ENCODE peak calls at places on chromosomes 2 and 18, in five cellular contexts. F is AG09309, Q is GM12865, I is fibroblast of the aortic adventitia, X is body of pancreas. D is an unnamed sample.

GRCh38 chr2:11669454-11670291 is at the start of gene NTSR2:
- DNase-seq in F (no peak), Q (no peak), I (peak), X (peak), D (no peak)

GRCh38 chr2:181656450-181657261 is at the start of gene CERKL:
- DNase-seq in F (no peak), Q (peak), I (peak), X (peak), D (no peak)

GRCh38 chr2:239313251-239313650 is 87.6 kb downstream of the HDAC4 start:
- DNase-seq in F (no peak), Q (no peak), I (no peak), X (peak), D (no peak)

GRCh38 chr2:172427990-172428840 is 829 bp downstream of the ITGA6 start:
- DNase-seq in F (no peak), Q (peak), I (no peak), X (peak), D (no peak)

GRCh38 chr2:239057533-239057932 is 209.6 kb downstream of the TWIST2 start:
- DNase-seq in F (no peak), Q (no peak), I (peak), X (no peak), D (peak)

GRCh38 chr18:36372902-36373301 is 75.4 kb downstream of the FHOD3 start:
- DNase-seq in F (peak), Q (peak), I (peak), X (no peak), D (no peak)

GRCh38 chr18:30945769-30946168 is 96.8 kb downstream of the DSC3 start:
- DNase-seq in F (no peak), Q (no peak), I (no peak), X (no peak), D (no peak)

GRCh38 chr18:74963820-74964446 is 245.0 kb downstream of the PTGR3 start:
- DNase-seq in F (no peak), Q (peak), I (peak), X (peak), D (peak)

GRCh38 chr2:216555274-216555673 is 56.6 kb downstream of the RPL37A start:
- DNase-seq in F (no peak), Q (no peak), I (peak), X (peak), D (no peak)

GRCh38 chr2:202135111-202135874 is 62.2 kb downstream of the KIAA2012 start:
- DNase-seq in F (peak), Q (no peak), I (peak), X (peak), D (no peak)
- TF ChIP-seq CTCF in F (no peak), Q (no peak), I (peak), X (no peak), D (no peak)

DNA sequence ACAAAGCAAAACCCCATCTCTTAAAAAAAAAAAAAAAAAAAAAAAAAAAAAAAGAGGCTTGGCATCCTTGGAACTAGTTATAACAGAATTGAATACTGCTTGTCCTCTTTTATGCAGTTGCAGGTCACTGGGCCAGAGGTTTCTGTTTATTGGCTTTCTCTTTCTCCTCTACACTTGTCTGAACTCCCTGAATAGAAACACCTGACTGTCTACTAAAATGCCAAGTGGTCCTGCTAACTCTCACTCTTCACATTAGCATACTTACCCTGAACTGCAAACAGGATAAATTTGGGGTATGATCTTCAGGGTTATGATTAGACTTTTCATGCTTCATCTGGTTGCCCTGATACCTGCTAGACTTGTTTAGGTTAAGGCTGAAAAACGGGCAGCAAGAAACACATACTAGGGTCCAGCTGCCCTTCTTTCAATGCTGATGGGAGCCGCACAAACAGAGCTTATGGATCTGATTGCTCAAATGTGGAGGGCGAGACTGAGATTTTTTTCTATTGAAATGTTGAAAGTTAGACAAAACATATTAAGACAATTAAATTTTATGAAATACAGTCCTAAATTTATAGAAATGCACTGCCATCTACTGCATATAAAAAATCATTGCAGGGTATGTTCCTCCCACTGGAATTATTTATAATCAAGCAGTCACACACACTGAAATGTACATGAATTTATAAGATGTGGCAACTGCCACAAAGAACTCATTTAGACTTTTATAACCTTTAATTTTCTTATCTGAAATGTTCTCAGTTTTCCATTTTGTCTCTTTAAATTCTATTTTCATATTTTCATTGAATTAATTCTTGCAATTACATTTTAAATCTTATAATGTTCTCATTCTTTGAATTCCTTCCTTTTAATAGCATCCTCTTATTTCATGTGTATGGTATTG is 40.8 kb downstream of the GTF3C3 start:
- DNase-seq in F (peak), Q (no peak), I (peak), X (no peak), D (no peak)
- TF ChIP-seq CTCF in F (peak), Q (no peak), I (peak), X (peak), D (no peak)

DNA sequence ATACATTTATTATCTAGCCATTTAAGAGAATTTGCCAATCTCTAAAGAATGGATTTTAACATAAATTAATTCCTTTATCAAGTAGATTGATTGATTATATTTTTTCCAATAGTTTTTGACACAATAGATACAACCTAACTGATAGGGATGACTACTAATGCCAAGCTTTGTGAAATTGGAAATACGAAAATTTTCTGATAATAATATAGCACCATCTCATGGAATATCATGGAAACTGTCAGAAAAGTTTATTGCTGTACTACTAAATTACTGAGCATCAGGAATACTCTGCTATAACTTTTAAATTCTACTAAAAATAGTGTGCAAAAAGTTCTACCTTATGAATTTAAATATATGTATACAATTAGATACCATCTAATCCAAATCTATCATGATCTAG is 101.8 kb upstream of the MAP2 start:
- DNase-seq in F (no peak), Q (no peak), I (no peak), X (no peak), D (no peak)
- TF ChIP-seq CTCF in F (no peak), Q (no peak), I (peak), X (peak), D (peak)

DNA sequence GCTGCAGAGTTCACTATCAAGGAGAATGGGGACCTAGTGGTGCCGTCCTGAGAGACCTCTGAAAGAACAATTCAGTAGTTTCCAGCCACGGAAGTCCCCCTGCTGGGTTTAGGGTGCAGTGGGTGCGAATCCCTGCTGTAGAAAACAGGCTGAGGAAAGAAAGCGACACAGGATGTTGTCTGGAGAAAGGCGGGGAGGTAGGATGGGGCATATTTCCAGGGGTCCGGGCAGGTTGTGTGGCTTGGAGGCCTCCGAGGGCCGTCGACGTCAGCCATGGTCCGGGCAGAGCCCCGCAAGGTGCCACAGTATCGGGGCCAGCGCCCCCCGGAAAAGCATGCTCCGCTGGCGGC is 807 bp upstream of the CREB1 start:
- DNase-seq in F (no peak), Q (peak), I (peak), X (peak), D (no peak)
- TF ChIP-seq CTCF in F (peak), Q (no peak), I (peak), X (no peak), D (no peak)

DNA sequence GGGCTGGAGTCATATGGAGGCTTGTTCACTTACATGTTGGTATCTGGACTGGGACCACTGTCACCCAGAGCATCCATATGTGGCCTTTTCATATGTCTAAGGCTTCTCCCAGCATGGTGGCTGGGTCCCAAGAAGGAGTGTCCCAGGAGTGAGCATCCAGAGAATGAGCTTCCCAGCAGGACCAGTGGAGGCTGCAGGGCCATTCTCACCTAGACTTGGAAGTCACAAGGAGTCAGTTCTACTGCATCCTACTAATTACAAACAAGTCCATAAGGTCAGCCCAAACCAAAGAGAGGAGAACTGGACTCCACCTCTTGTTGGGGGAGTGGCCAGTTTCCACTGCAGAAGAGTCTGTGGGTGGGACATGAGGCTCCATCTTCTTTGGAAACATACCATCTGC is 5.1 kb upstream of the TEX51 start:
- DNase-seq in F (no peak), Q (no peak), I (no peak), X (no peak), D (no peak)
- TF ChIP-seq CTCF in F (no peak), Q (no peak), I (no peak), X (no peak), D (no peak)

DNA sequence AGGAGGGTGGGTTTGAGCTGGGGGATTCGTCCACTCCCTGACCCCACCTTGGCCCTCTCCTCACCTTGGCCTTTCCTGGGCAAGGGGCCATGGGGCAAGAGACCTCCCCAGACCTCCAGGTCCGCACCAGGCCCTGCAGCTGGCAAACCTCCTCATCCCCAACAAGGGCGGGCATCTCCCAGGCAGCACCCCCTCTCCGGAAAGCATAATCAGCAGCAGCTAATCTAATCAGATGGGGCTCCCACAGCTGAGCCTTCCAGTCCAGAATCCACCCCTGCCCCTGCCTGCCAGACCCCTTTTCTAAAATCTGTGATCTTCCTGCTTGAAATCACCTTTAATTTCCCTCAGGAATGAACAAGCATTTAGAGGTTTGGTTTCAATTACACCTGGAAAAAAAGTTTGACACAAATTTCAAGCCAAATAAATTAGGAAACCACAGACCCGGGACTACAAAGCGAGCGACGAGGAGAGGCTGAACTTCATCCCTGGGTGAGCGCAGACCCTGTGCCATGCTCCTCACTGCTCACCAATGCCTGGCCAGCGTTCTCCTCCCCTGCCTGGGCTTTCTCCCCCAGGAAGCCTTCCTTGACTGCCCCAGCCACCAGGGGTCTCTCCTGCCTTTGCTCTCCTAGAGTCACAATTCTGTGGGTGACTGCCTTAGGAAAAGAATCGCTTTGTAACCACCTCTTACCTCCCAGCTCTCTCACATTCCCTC is 143.0 kb upstream of the MYCN start:
- DNase-seq in F (no peak), Q (no peak), I (no peak), X (no peak), D (no peak)
- TF ChIP-seq CTCF in F (no peak), Q (peak), I (no peak), X (no peak), D (peak)

DNA sequence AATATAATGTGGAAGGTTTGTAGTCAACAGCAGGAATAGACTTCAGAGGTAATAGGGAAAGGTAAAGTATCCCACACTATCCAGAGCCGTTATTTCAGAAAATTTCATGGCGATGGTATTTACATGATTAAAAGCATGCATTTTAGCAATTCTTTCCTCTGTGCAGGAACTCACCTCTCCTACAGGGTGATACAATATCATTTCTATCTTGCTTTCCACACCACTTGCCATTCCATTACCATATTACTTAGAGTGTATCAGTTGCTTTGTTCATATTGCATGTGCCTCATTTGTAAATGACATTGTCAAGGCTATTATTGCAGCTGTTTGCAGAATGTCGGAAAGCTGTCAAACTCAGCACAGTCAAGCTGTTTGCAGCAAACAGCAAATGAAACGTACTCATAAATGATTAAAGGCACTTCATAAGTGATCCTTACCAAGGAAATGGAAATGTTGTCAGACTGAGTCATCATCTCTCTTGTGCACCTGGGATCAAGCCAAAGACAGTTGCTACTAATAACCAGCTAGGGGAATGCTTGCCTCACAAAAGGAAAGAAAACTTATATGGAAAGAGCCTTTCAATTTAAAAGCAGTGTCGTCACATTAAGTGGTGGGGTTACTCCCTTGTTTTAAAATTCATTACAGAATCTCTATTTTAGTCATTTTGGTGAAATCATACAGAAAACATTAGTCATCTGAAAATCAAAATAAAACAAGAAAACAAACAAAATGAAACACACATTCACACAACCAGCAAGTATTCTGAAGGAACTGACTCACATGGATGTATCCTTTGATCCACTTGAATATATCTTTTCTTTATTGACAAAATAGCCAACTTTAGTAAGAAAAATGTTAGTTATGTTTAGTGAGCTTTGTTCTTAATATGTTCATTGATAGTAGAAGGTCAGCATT is 1064.1 kb upstream of the CNTNAP5 start:
- DNase-seq in F (no peak), Q (no peak), I (no peak), X (no peak), D (peak)
- TF ChIP-seq CTCF in F (no peak), Q (no peak), I (no peak), X (no peak), D (peak)

GRCh38 chr2:44655401-44655864 is 286.1 kb upstream of the SIX3 start:
- DNase-seq in F (no peak), Q (no peak), I (no peak), X (no peak), D (no peak)
- TF ChIP-seq CTCF in F (no peak), Q (no peak), I (no peak), X (no peak), D (no peak)

DNA sequence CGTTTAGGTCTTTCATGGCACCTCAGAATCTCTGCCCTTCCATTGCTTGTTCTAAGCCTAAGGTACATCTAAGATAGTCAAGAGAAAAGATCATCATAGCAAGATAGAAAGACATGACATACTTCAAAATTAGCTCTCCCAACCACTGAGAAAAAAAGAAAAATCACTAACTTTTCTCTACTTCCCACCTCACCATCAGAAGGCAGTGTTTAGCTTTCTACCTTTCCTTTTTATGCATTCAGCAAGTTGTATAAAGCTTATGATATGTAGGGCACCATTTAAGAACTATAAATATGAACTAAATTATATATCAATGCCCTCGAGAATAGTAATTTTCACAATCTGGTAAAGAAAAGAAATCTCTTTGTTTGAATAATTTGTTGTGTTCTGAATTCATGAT is 331.8 kb upstream of the VWC2L start:
- DNase-seq in F (no peak), Q (no peak), I (no peak), X (no peak), D (no peak)
- TF ChIP-seq CTCF in F (no peak), Q (no peak), I (no peak), X (no peak), D (peak)

D was measured in LNCaP clone FGC.